ENCODE peak calls at places on chromosomes 12 and 14, in five cellular contexts. One of them, this sample, is unnamed.
A peak's percentile ranks its signal among the peaks of the same experiment; 100 is the strongest.

GRCh38 chr14:79961197-79961596 is 250.1 kb downstream of the DIO2 start:
- DNase-seq in fibroblast of villous mesenchyme: no peak
- DNase-seq in activated T-helper 1 cell treated with anti-CD3 and anti-CD28 coated beads, Interleukin-12 subunit alpha, Interleukin-12 subunit beta, Interleukin-2, Interleukin-4 antibody, amounts not matched to agents 30 ng/mL and 10 ng/mL and 1 ng/mL, durations not matched to agents 14 hours and 24 hours and 36 hours: no peak
- DNase-seq in stimulated activated CD4-positive, alpha-beta T cell treated with anti-CD3 and anti-CD28 coated beads, Interleukin-4, amount 100 ng/mL, for 24 hours: no peak
- DNase-seq in GDM1: no peak
- DNase-seq in this sample: no peak

GRCh38 chr14:54682578-54682977 is 115.7 kb downstream of the SAMD4A start:
- DNase-seq in fibroblast of villous mesenchyme: peak; percentile 65
- DNase-seq in activated T-helper 1 cell treated with anti-CD3 and anti-CD28 coated beads, Interleukin-12 subunit alpha, Interleukin-12 subunit beta, Interleukin-2, Interleukin-4 antibody, amounts not matched to agents 30 ng/mL and 10 ng/mL and 1 ng/mL, durations not matched to agents 14 hours and 24 hours and 36 hours: no peak
- DNase-seq in stimulated activated CD4-positive, alpha-beta T cell treated with anti-CD3 and anti-CD28 coated beads, Interleukin-4, amount 100 ng/mL, for 24 hours: no peak
- DNase-seq in GDM1: no peak
- DNase-seq in this sample: no peak

GRCh38 chr14:99234982-99235491 is 37.0 kb downstream of the BCL11B start:
- DNase-seq in fibroblast of villous mesenchyme: no peak
- DNase-seq in activated T-helper 1 cell treated with anti-CD3 and anti-CD28 coated beads, Interleukin-12 subunit alpha, Interleukin-12 subunit beta, Interleukin-2, Interleukin-4 antibody, amounts not matched to agents 30 ng/mL and 10 ng/mL and 1 ng/mL, durations not matched to agents 14 hours and 24 hours and 36 hours: peak; percentile 51
- DNase-seq in stimulated activated CD4-positive, alpha-beta T cell treated with anti-CD3 and anti-CD28 coated beads, Interleukin-4, amount 100 ng/mL, for 24 hours: peak; percentile 89
- DNase-seq in GDM1: no peak
- DNase-seq in this sample: no peak

GRCh38 chr14:51855234-51855633 is 5.2 kb upstream of the GNG2 start:
- DNase-seq in fibroblast of villous mesenchyme: peak; percentile 29
- DNase-seq in activated T-helper 1 cell treated with anti-CD3 and anti-CD28 coated beads, Interleukin-12 subunit alpha, Interleukin-12 subunit beta, Interleukin-2, Interleukin-4 antibody, amounts not matched to agents 30 ng/mL and 10 ng/mL and 1 ng/mL, durations not matched to agents 14 hours and 24 hours and 36 hours: no peak
- DNase-seq in stimulated activated CD4-positive, alpha-beta T cell treated with anti-CD3 and anti-CD28 coated beads, Interleukin-4, amount 100 ng/mL, for 24 hours: no peak
- DNase-seq in GDM1: no peak
- DNase-seq in this sample: no peak

GRCh38 chr12:105659355-105660075 is 329.0 kb downstream of the C12orf75 start:
- DNase-seq in fibroblast of villous mesenchyme: no peak
- DNase-seq in activated T-helper 1 cell treated with anti-CD3 and anti-CD28 coated beads, Interleukin-12 subunit alpha, Interleukin-12 subunit beta, Interleukin-2, Interleukin-4 antibody, amounts not matched to agents 30 ng/mL and 10 ng/mL and 1 ng/mL, durations not matched to agents 14 hours and 24 hours and 36 hours: no peak
- DNase-seq in stimulated activated CD4-positive, alpha-beta T cell treated with anti-CD3 and anti-CD28 coated beads, Interleukin-4, amount 100 ng/mL, for 24 hours: no peak
- DNase-seq in GDM1: no peak
- DNase-seq in this sample: peak; percentile 49

GRCh38 chr14:78175412-78175811 is 5.2 kb downstream of the NRXN3 start:
- DNase-seq in fibroblast of villous mesenchyme: no peak
- DNase-seq in activated T-helper 1 cell treated with anti-CD3 and anti-CD28 coated beads, Interleukin-12 subunit alpha, Interleukin-12 subunit beta, Interleukin-2, Interleukin-4 antibody, amounts not matched to agents 30 ng/mL and 10 ng/mL and 1 ng/mL, durations not matched to agents 14 hours and 24 hours and 36 hours: no peak
- DNase-seq in stimulated activated CD4-positive, alpha-beta T cell treated with anti-CD3 and anti-CD28 coated beads, Interleukin-4, amount 100 ng/mL, for 24 hours: no peak
- DNase-seq in GDM1: no peak
- DNase-seq in this sample: no peak

GRCh38 chr12:108282676-108283075 is 56.4 kb downstream of the CMKLR1 start:
- DNase-seq in fibroblast of villous mesenchyme: peak; percentile 4
- DNase-seq in activated T-helper 1 cell treated with anti-CD3 and anti-CD28 coated beads, Interleukin-12 subunit alpha, Interleukin-12 subunit beta, Interleukin-2, Interleukin-4 antibody, amounts not matched to agents 30 ng/mL and 10 ng/mL and 1 ng/mL, durations not matched to agents 14 hours and 24 hours and 36 hours: no peak
- DNase-seq in stimulated activated CD4-positive, alpha-beta T cell treated with anti-CD3 and anti-CD28 coated beads, Interleukin-4, amount 100 ng/mL, for 24 hours: no peak
- DNase-seq in GDM1: peak; percentile 56
- DNase-seq in this sample: no peak

GRCh38 chr14:99899578-99900178 is 106.5 kb downstream of the EML1 start:
- DNase-seq in fibroblast of villous mesenchyme: peak; percentile 36
- DNase-seq in activated T-helper 1 cell treated with anti-CD3 and anti-CD28 coated beads, Interleukin-12 subunit alpha, Interleukin-12 subunit beta, Interleukin-2, Interleukin-4 antibody, amounts not matched to agents 30 ng/mL and 10 ng/mL and 1 ng/mL, durations not matched to agents 14 hours and 24 hours and 36 hours: no peak
- DNase-seq in stimulated activated CD4-positive, alpha-beta T cell treated with anti-CD3 and anti-CD28 coated beads, Interleukin-4, amount 100 ng/mL, for 24 hours: no peak
- DNase-seq in GDM1: no peak
- DNase-seq in this sample: peak; percentile 29

GRCh38 chr12:54370218-54370730 is 6.0 kb upstream of the GPR84 start:
- DNase-seq in fibroblast of villous mesenchyme: peak; percentile 84
- DNase-seq in activated T-helper 1 cell treated with anti-CD3 and anti-CD28 coated beads, Interleukin-12 subunit alpha, Interleukin-12 subunit beta, Interleukin-2, Interleukin-4 antibody, amounts not matched to agents 30 ng/mL and 10 ng/mL and 1 ng/mL, durations not matched to agents 14 hours and 24 hours and 36 hours: no peak
- DNase-seq in stimulated activated CD4-positive, alpha-beta T cell treated with anti-CD3 and anti-CD28 coated beads, Interleukin-4, amount 100 ng/mL, for 24 hours: no peak
- DNase-seq in GDM1: no peak
- DNase-seq in this sample: peak; percentile 59

GRCh38 chr12:57533108-57533507 is 10.5 kb downstream of the MBD6 start:
- DNase-seq in fibroblast of villous mesenchyme: no peak
- DNase-seq in activated T-helper 1 cell treated with anti-CD3 and anti-CD28 coated beads, Interleukin-12 subunit alpha, Interleukin-12 subunit beta, Interleukin-2, Interleukin-4 antibody, amounts not matched to agents 30 ng/mL and 10 ng/mL and 1 ng/mL, durations not matched to agents 14 hours and 24 hours and 36 hours: no peak
- DNase-seq in stimulated activated CD4-positive, alpha-beta T cell treated with anti-CD3 and anti-CD28 coated beads, Interleukin-4, amount 100 ng/mL, for 24 hours: no peak
- DNase-seq in GDM1: no peak
- DNase-seq in this sample: no peak

GRCh38 chr14:101844219-101844618 is 82.7 kb downstream of the PPP2R5C start:
- DNase-seq in fibroblast of villous mesenchyme: no peak
- DNase-seq in activated T-helper 1 cell treated with anti-CD3 and anti-CD28 coated beads, Interleukin-12 subunit alpha, Interleukin-12 subunit beta, Interleukin-2, Interleukin-4 antibody, amounts not matched to agents 30 ng/mL and 10 ng/mL and 1 ng/mL, durations not matched to agents 14 hours and 24 hours and 36 hours: no peak
- DNase-seq in stimulated activated CD4-positive, alpha-beta T cell treated with anti-CD3 and anti-CD28 coated beads, Interleukin-4, amount 100 ng/mL, for 24 hours: no peak
- DNase-seq in GDM1: no peak
- DNase-seq in this sample: no peak

GRCh38 chr12:8033153-8034044 is 883 bp downstream of the FOXJ2 start:
- DNase-seq in fibroblast of villous mesenchyme: peak; percentile 68
- DNase-seq in activated T-helper 1 cell treated with anti-CD3 and anti-CD28 coated beads, Interleukin-12 subunit alpha, Interleukin-12 subunit beta, Interleukin-2, Interleukin-4 antibody, amounts not matched to agents 30 ng/mL and 10 ng/mL and 1 ng/mL, durations not matched to agents 14 hours and 24 hours and 36 hours: peak; percentile 29
- DNase-seq in stimulated activated CD4-positive, alpha-beta T cell treated with anti-CD3 and anti-CD28 coated beads, Interleukin-4, amount 100 ng/mL, for 24 hours: peak; percentile 52
- DNase-seq in GDM1: no peak
- DNase-seq in this sample: peak; percentile 54

GRCh38 chr14:75254901-75255300 is 23.7 kb upstream of the FOS start:
- DNase-seq in fibroblast of villous mesenchyme: no peak
- DNase-seq in activated T-helper 1 cell treated with anti-CD3 and anti-CD28 coated beads, Interleukin-12 subunit alpha, Interleukin-12 subunit beta, Interleukin-2, Interleukin-4 antibody, amounts not matched to agents 30 ng/mL and 10 ng/mL and 1 ng/mL, durations not matched to agents 14 hours and 24 hours and 36 hours: no peak
- DNase-seq in stimulated activated CD4-positive, alpha-beta T cell treated with anti-CD3 and anti-CD28 coated beads, Interleukin-4, amount 100 ng/mL, for 24 hours: no peak
- DNase-seq in GDM1: no peak
- DNase-seq in this sample: peak; percentile 72

GRCh38 chr14:89004195-89004594 is 179.7 kb downstream of the TTC8 start:
- DNase-seq in fibroblast of villous mesenchyme: peak; percentile 89
- DNase-seq in activated T-helper 1 cell treated with anti-CD3 and anti-CD28 coated beads, Interleukin-12 subunit alpha, Interleukin-12 subunit beta, Interleukin-2, Interleukin-4 antibody, amounts not matched to agents 30 ng/mL and 10 ng/mL and 1 ng/mL, durations not matched to agents 14 hours and 24 hours and 36 hours: no peak
- DNase-seq in stimulated activated CD4-positive, alpha-beta T cell treated with anti-CD3 and anti-CD28 coated beads, Interleukin-4, amount 100 ng/mL, for 24 hours: no peak
- DNase-seq in GDM1: no peak
- DNase-seq in this sample: no peak

GRCh38 chr14:24881496-24881895 is 168.5 kb downstream of the STXBP6 start:
- DNase-seq in fibroblast of villous mesenchyme: no peak
- DNase-seq in activated T-helper 1 cell treated with anti-CD3 and anti-CD28 coated beads, Interleukin-12 subunit alpha, Interleukin-12 subunit beta, Interleukin-2, Interleukin-4 antibody, amounts not matched to agents 30 ng/mL and 10 ng/mL and 1 ng/mL, durations not matched to agents 14 hours and 24 hours and 36 hours: no peak
- DNase-seq in stimulated activated CD4-positive, alpha-beta T cell treated with anti-CD3 and anti-CD28 coated beads, Interleukin-4, amount 100 ng/mL, for 24 hours: no peak
- DNase-seq in GDM1: no peak
- DNase-seq in this sample: no peak

GRCh38 chr12:27682534-27682933 is 13.7 kb upstream of the REP15 start:
- DNase-seq in fibroblast of villous mesenchyme: peak; percentile 36
- DNase-seq in activated T-helper 1 cell treated with anti-CD3 and anti-CD28 coated beads, Interleukin-12 subunit alpha, Interleukin-12 subunit beta, Interleukin-2, Interleukin-4 antibody, amounts not matched to agents 30 ng/mL and 10 ng/mL and 1 ng/mL, durations not matched to agents 14 hours and 24 hours and 36 hours: no peak
- DNase-seq in stimulated activated CD4-positive, alpha-beta T cell treated with anti-CD3 and anti-CD28 coated beads, Interleukin-4, amount 100 ng/mL, for 24 hours: no peak
- DNase-seq in GDM1: no peak
- DNase-seq in this sample: no peak

GRCh38 chr12:113990548-113991223 is 24.6 kb upstream of the RBM19 start:
- DNase-seq in fibroblast of villous mesenchyme: no peak
- DNase-seq in activated T-helper 1 cell treated with anti-CD3 and anti-CD28 coated beads, Interleukin-12 subunit alpha, Interleukin-12 subunit beta, Interleukin-2, Interleukin-4 antibody, amounts not matched to agents 30 ng/mL and 10 ng/mL and 1 ng/mL, durations not matched to agents 14 hours and 24 hours and 36 hours: no peak
- DNase-seq in stimulated activated CD4-positive, alpha-beta T cell treated with anti-CD3 and anti-CD28 coated beads, Interleukin-4, amount 100 ng/mL, for 24 hours: no peak
- DNase-seq in GDM1: no peak
- DNase-seq in this sample: no peak

GRCh38 chr12:2457215-2458112 is 337.3 kb upstream of the FKBP4 start:
- DNase-seq in fibroblast of villous mesenchyme: no peak
- DNase-seq in activated T-helper 1 cell treated with anti-CD3 and anti-CD28 coated beads, Interleukin-12 subunit alpha, Interleukin-12 subunit beta, Interleukin-2, Interleukin-4 antibody, amounts not matched to agents 30 ng/mL and 10 ng/mL and 1 ng/mL, durations not matched to agents 14 hours and 24 hours and 36 hours: no peak
- DNase-seq in stimulated activated CD4-positive, alpha-beta T cell treated with anti-CD3 and anti-CD28 coated beads, Interleukin-4, amount 100 ng/mL, for 24 hours: no peak
- DNase-seq in GDM1: no peak
- DNase-seq in this sample: no peak

GRCh38 chr14:35515916-35516315 is 18.0 kb upstream of the INSM2 start:
- DNase-seq in fibroblast of villous mesenchyme: no peak
- DNase-seq in activated T-helper 1 cell treated with anti-CD3 and anti-CD28 coated beads, Interleukin-12 subunit alpha, Interleukin-12 subunit beta, Interleukin-2, Interleukin-4 antibody, amounts not matched to agents 30 ng/mL and 10 ng/mL and 1 ng/mL, durations not matched to agents 14 hours and 24 hours and 36 hours: no peak
- DNase-seq in stimulated activated CD4-positive, alpha-beta T cell treated with anti-CD3 and anti-CD28 coated beads, Interleukin-4, amount 100 ng/mL, for 24 hours: no peak
- DNase-seq in GDM1: no peak
- DNase-seq in this sample: no peak

GRCh38 chr12:41288188-41288811 is 100.2 kb downstream of the PDZRN4 start:
- DNase-seq in fibroblast of villous mesenchyme: no peak
- DNase-seq in activated T-helper 1 cell treated with anti-CD3 and anti-CD28 coated beads, Interleukin-12 subunit alpha, Interleukin-12 subunit beta, Interleukin-2, Interleukin-4 antibody, amounts not matched to agents 30 ng/mL and 10 ng/mL and 1 ng/mL, durations not matched to agents 14 hours and 24 hours and 36 hours: no peak
- DNase-seq in stimulated activated CD4-positive, alpha-beta T cell treated with anti-CD3 and anti-CD28 coated beads, Interleukin-4, amount 100 ng/mL, for 24 hours: no peak
- DNase-seq in GDM1: no peak
- DNase-seq in this sample: no peak

GRCh38 chr12:79690156-79690605 is 583 bp downstream of the PAWR start:
- DNase-seq in fibroblast of villous mesenchyme: peak; percentile 24
- DNase-seq in activated T-helper 1 cell treated with anti-CD3 and anti-CD28 coated beads, Interleukin-12 subunit alpha, Interleukin-12 subunit beta, Interleukin-2, Interleukin-4 antibody, amounts not matched to agents 30 ng/mL and 10 ng/mL and 1 ng/mL, durations not matched to agents 14 hours and 24 hours and 36 hours: no peak
- DNase-seq in stimulated activated CD4-positive, alpha-beta T cell treated with anti-CD3 and anti-CD28 coated beads, Interleukin-4, amount 100 ng/mL, for 24 hours: no peak
- DNase-seq in GDM1: peak; percentile 27
- DNase-seq in this sample: no peak

GRCh38 chr12:22163594-22163993 is 117.6 kb downstream of the CMAS start:
- DNase-seq in fibroblast of villous mesenchyme: no peak
- DNase-seq in activated T-helper 1 cell treated with anti-CD3 and anti-CD28 coated beads, Interleukin-12 subunit alpha, Interleukin-12 subunit beta, Interleukin-2, Interleukin-4 antibody, amounts not matched to agents 30 ng/mL and 10 ng/mL and 1 ng/mL, durations not matched to agents 14 hours and 24 hours and 36 hours: no peak
- DNase-seq in stimulated activated CD4-positive, alpha-beta T cell treated with anti-CD3 and anti-CD28 coated beads, Interleukin-4, amount 100 ng/mL, for 24 hours: no peak
- DNase-seq in GDM1: no peak
- DNase-seq in this sample: no peak

GRCh38 chr12:131006036-131006735 is 52.5 kb downstream of the ADGRD1 start:
- DNase-seq in fibroblast of villous mesenchyme: no peak
- DNase-seq in activated T-helper 1 cell treated with anti-CD3 and anti-CD28 coated beads, Interleukin-12 subunit alpha, Interleukin-12 subunit beta, Interleukin-2, Interleukin-4 antibody, amounts not matched to agents 30 ng/mL and 10 ng/mL and 1 ng/mL, durations not matched to agents 14 hours and 24 hours and 36 hours: no peak
- DNase-seq in stimulated activated CD4-positive, alpha-beta T cell treated with anti-CD3 and anti-CD28 coated beads, Interleukin-4, amount 100 ng/mL, for 24 hours: no peak
- DNase-seq in GDM1: no peak
- DNase-seq in this sample: no peak

GRCh38 chr12:113239811-113240331 is 18.6 kb downstream of the TPCN1 start:
- DNase-seq in fibroblast of villous mesenchyme: no peak
- DNase-seq in activated T-helper 1 cell treated with anti-CD3 and anti-CD28 coated beads, Interleukin-12 subunit alpha, Interleukin-12 subunit beta, Interleukin-2, Interleukin-4 antibody, amounts not matched to agents 30 ng/mL and 10 ng/mL and 1 ng/mL, durations not matched to agents 14 hours and 24 hours and 36 hours: no peak
- DNase-seq in stimulated activated CD4-positive, alpha-beta T cell treated with anti-CD3 and anti-CD28 coated beads, Interleukin-4, amount 100 ng/mL, for 24 hours: no peak
- DNase-seq in GDM1: no peak
- DNase-seq in this sample: no peak

GRCh38 chr12:46237381-46238045 is 31.3 kb downstream of the SLC38A1 start:
- DNase-seq in fibroblast of villous mesenchyme: no peak
- DNase-seq in activated T-helper 1 cell treated with anti-CD3 and anti-CD28 coated beads, Interleukin-12 subunit alpha, Interleukin-12 subunit beta, Interleukin-2, Interleukin-4 antibody, amounts not matched to agents 30 ng/mL and 10 ng/mL and 1 ng/mL, durations not matched to agents 14 hours and 24 hours and 36 hours: no peak
- DNase-seq in stimulated activated CD4-positive, alpha-beta T cell treated with anti-CD3 and anti-CD28 coated beads, Interleukin-4, amount 100 ng/mL, for 24 hours: no peak
- DNase-seq in GDM1: no peak
- DNase-seq in this sample: no peak

GRCh38 chr14:61530296-61530695 is 165.0 kb upstream of the HIF1A start:
- DNase-seq in fibroblast of villous mesenchyme: no peak
- DNase-seq in activated T-helper 1 cell treated with anti-CD3 and anti-CD28 coated beads, Interleukin-12 subunit alpha, Interleukin-12 subunit beta, Interleukin-2, Interleukin-4 antibody, amounts not matched to agents 30 ng/mL and 10 ng/mL and 1 ng/mL, durations not matched to agents 14 hours and 24 hours and 36 hours: no peak
- DNase-seq in stimulated activated CD4-positive, alpha-beta T cell treated with anti-CD3 and anti-CD28 coated beads, Interleukin-4, amount 100 ng/mL, for 24 hours: no peak
- DNase-seq in GDM1: no peak
- DNase-seq in this sample: no peak

GRCh38 chr14:106622200-106622745 is 1095.9 kb downstream of the TMEM121 start:
- DNase-seq in fibroblast of villous mesenchyme: no peak
- DNase-seq in activated T-helper 1 cell treated with anti-CD3 and anti-CD28 coated beads, Interleukin-12 subunit alpha, Interleukin-12 subunit beta, Interleukin-2, Interleukin-4 antibody, amounts not matched to agents 30 ng/mL and 10 ng/mL and 1 ng/mL, durations not matched to agents 14 hours and 24 hours and 36 hours: peak; percentile 20
- DNase-seq in stimulated activated CD4-positive, alpha-beta T cell treated with anti-CD3 and anti-CD28 coated beads, Interleukin-4, amount 100 ng/mL, for 24 hours: peak; percentile 8
- DNase-seq in GDM1: peak; percentile 57
- DNase-seq in this sample: no peak

GRCh38 chr12:93366427-93366826 is 11.3 kb upstream of the NUDT4 start:
- DNase-seq in fibroblast of villous mesenchyme: no peak
- DNase-seq in activated T-helper 1 cell treated with anti-CD3 and anti-CD28 coated beads, Interleukin-12 subunit alpha, Interleukin-12 subunit beta, Interleukin-2, Interleukin-4 antibody, amounts not matched to agents 30 ng/mL and 10 ng/mL and 1 ng/mL, durations not matched to agents 14 hours and 24 hours and 36 hours: no peak
- DNase-seq in stimulated activated CD4-positive, alpha-beta T cell treated with anti-CD3 and anti-CD28 coated beads, Interleukin-4, amount 100 ng/mL, for 24 hours: no peak
- DNase-seq in GDM1: no peak
- DNase-seq in this sample: no peak

GRCh38 chr12:5188413-5188930 is 144.8 kb downstream of the KCNA5 start:
- DNase-seq in fibroblast of villous mesenchyme: no peak
- DNase-seq in activated T-helper 1 cell treated with anti-CD3 and anti-CD28 coated beads, Interleukin-12 subunit alpha, Interleukin-12 subunit beta, Interleukin-2, Interleukin-4 antibody, amounts not matched to agents 30 ng/mL and 10 ng/mL and 1 ng/mL, durations not matched to agents 14 hours and 24 hours and 36 hours: no peak
- DNase-seq in stimulated activated CD4-positive, alpha-beta T cell treated with anti-CD3 and anti-CD28 coated beads, Interleukin-4, amount 100 ng/mL, for 24 hours: no peak
- DNase-seq in GDM1: no peak
- DNase-seq in this sample: no peak

GRCh38 chr12:76855266-76855665 is 23.6 kb downstream of the CSRP2 start:
- DNase-seq in fibroblast of villous mesenchyme: no peak
- DNase-seq in activated T-helper 1 cell treated with anti-CD3 and anti-CD28 coated beads, Interleukin-12 subunit alpha, Interleukin-12 subunit beta, Interleukin-2, Interleukin-4 antibody, amounts not matched to agents 30 ng/mL and 10 ng/mL and 1 ng/mL, durations not matched to agents 14 hours and 24 hours and 36 hours: no peak
- DNase-seq in stimulated activated CD4-positive, alpha-beta T cell treated with anti-CD3 and anti-CD28 coated beads, Interleukin-4, amount 100 ng/mL, for 24 hours: no peak
- DNase-seq in GDM1: no peak
- DNase-seq in this sample: no peak

GRCh38 chr12:23098110-23099049 is 473.4 kb downstream of the ETNK1 start:
- DNase-seq in fibroblast of villous mesenchyme: no peak
- DNase-seq in activated T-helper 1 cell treated with anti-CD3 and anti-CD28 coated beads, Interleukin-12 subunit alpha, Interleukin-12 subunit beta, Interleukin-2, Interleukin-4 antibody, amounts not matched to agents 30 ng/mL and 10 ng/mL and 1 ng/mL, durations not matched to agents 14 hours and 24 hours and 36 hours: no peak
- DNase-seq in stimulated activated CD4-positive, alpha-beta T cell treated with anti-CD3 and anti-CD28 coated beads, Interleukin-4, amount 100 ng/mL, for 24 hours: no peak
- DNase-seq in GDM1: no peak
- DNase-seq in this sample: no peak